ENCODE peak calls at places on chromosomes 16 and 17, in five cellular contexts. Q is GM12878, F is K562, K is HepG2, Z is H1. H is an unnamed sample.

GRCh38 chr16:87490091-87490798 is 2.6 kb downstream of the ZCCHC14 start:
- DNase-seq in Z (no peak), F (no peak), Q (no peak), K (no peak), H (no peak)

GRCh38 chr16:28989363-28989762 is 4.5 kb downstream of the LAT start:
- DNase-seq in K (no peak), F (no peak), Q (no peak), Z (no peak), H (no peak)

GRCh38 chr17:7840441-7840840 is 6.4 kb downstream of the KDM6B start:
- DNase-seq in K (no peak), F (no peak), Z (no peak), Q (no peak), H (no peak)

GRCh38 chr17:18156976-18157280 is 26.7 kb upstream of the ALKBH5 start:
- DNase-seq in Q (no peak), F (no peak), K (no peak), Z (no peak), H (no peak)

GRCh38 chr17:31537558-31537957 is 146.1 kb downstream of the RAB11FIP4 start:
- DNase-seq in K (no peak), Q (no peak), F (no peak), Z (no peak), H (no peak)

GRCh38 chr16:49489686-49490320 is 116.2 kb downstream of the C16orf78 start:
- DNase-seq in F (no peak), Z (no peak), K (no peak), Q (no peak), H (no peak)

GRCh38 chr16:3640632-3641501 is 13.6 kb upstream of the DNASE1 start:
- DNase-seq in Q (no peak), K (no peak), Z (no peak), F (peak), H (peak)

GRCh38 chr16:30697264-30698138 is 1.5 kb upstream of the SRCAP start:
- DNase-seq in Q (no peak), K (no peak), Z (peak), F (peak), H (no peak)

GRCh38 chr17:7173687-7174602 is 5.2 kb downstream of the ASGR1 start:
- DNase-seq in Z (peak), Q (no peak), K (no peak), F (no peak), H (peak)

GRCh38 chr17:72850410-72850809 is 242.1 kb downstream of the SLC39A11 start:
- DNase-seq in Z (no peak), K (no peak), F (no peak), Q (no peak), H (no peak)

GRCh38 chr17:2087597-2088211 is 32.8 kb downstream of the HIC1 start:
- DNase-seq in Z (no peak), K (no peak), F (peak), Q (peak), H (no peak)

GRCh38 chr17:40014375-40014980 is 762 bp upstream of the CSF3 start:
- DNase-seq in F (no peak), Z (no peak), Q (no peak), K (peak), H (no peak)

GRCh38 chr17:28734712-28735241 is 6.2 kb downstream of the NEK8 start:
- DNase-seq in F (no peak), K (no peak), Q (no peak), Z (no peak), H (no peak)

GRCh38 chr17:47099451-47099986 is 89.6 kb downstream of the CDC27 start:
- DNase-seq in K (no peak), Z (no peak), F (no peak), Q (no peak), H (no peak)

GRCh38 chr17:43734376-43734775 is 24.2 kb downstream of the SOST start:
- DNase-seq in F (no peak), Z (no peak), Q (no peak), K (no peak), H (no peak)

GRCh38 chr17:60631119-60631518 is 31.1 kb downstream of the PPM1D start:
- DNase-seq in Q (no peak), K (no peak), F (no peak), Z (no peak), H (no peak)

GRCh38 chr16:81544261-81544660 is 99.7 kb downstream of the CMIP start:
- DNase-seq in Z (no peak), K (no peak), Q (no peak), F (no peak), H (no peak)

GRCh38 chr16:19375561-19376158 is 42.0 kb upstream of the TMC5 start:
- DNase-seq in Z (peak), K (peak), Q (peak), F (peak), H (peak)

GRCh38 chr17:38751803-38752118 is 780 bp upstream of the PSMB3 start:
- DNase-seq in Q (peak), K (peak), Z (no peak), F (peak), H (peak)

GRCh38 chr17:73855933-73856332 is 211.7 kb upstream of the SDK2 start:
- DNase-seq in F (no peak), K (no peak), Z (no peak), Q (no peak), H (no peak)

GRCh38 chr17:35082073-35082657 is 18.7 kb upstream of the RFFL start:
- DNase-seq in F (no peak), K (peak), Q (no peak), Z (no peak), H (no peak)

GRCh38 chr17:56678249-56679144 is 85.0 kb downstream of the NOG start:
- DNase-seq in F (no peak), Q (no peak), K (no peak), Z (no peak), H (peak)

GRCh38 chr16:57797526-57798266 is 4.6 kb downstream of the KIFC3 start:
- DNase-seq in Q (no peak), K (peak), Z (no peak), F (no peak), H (peak)

GRCh38 chr16:67637625-67638024 is 7.3 kb upstream of the CARMIL2 start:
- DNase-seq in K (no peak), Q (no peak), Z (no peak), F (no peak), H (no peak)

GRCh38 chr17:40903129-40903847 is 18.2 kb upstream of the KRT20 start:
- DNase-seq in F (peak), K (peak), Z (no peak), Q (no peak), H (no peak)

GRCh38 chr17:40582328-40582901 is 17.1 kb upstream of the CCR7 start:
- DNase-seq in K (no peak), Z (no peak), Q (peak), F (no peak), H (no peak)

GRCh38 chr17:340074-340473 is 12.5 kb downstream of the RPH3AL start:
- DNase-seq in Z (no peak), Q (no peak), F (no peak), K (no peak), H (no peak)

GRCh38 chr17:55086635-55087058 is 118.1 kb downstream of the STXBP4 start:
- DNase-seq in Q (no peak), Z (no peak), F (peak), K (no peak), H (no peak)

GRCh38 chr17:8212312-8213180 is 2.2 kb upstream of the AURKB start:
- DNase-seq in K (peak), Q (no peak), F (no peak), Z (no peak), H (no peak)

GRCh38 chr17:55266051-55266957 is 1.5 kb downstream of the HLF start:
- DNase-seq in K (peak), F (no peak), Z (no peak), Q (no peak), H (peak)

DNA sequence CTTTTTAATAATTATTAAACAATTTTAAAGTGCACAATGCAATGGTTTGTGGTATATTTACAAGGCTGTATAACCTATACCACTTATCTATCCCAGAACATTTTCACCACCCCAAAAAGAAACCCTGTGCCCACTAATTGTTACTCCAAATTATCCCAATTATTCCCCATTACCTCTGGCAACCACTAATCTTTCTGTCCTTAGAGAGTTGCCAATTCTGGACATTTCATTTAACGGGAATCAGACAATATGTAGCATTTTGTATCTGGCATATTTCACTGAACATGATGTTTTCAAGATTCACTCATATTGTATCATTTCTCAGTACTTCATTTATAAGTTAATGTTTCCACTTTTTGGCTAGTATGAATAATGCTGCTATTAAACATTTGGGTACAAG is 103.1 kb upstream of the NACA2 start:
- DNase-seq in K (no peak), Z (no peak), Q (no peak), F (no peak), H (no peak)
- TF ChIP-seq ATF2 in K (no peak), Z (no peak), Q (no peak), F (no peak), H (no peak)

GRCh38 chr17:64278614-64279013 is 15.6 kb upstream of the TEX2 start:
- DNase-seq in F (no peak), K (no peak), Z (no peak), Q (no peak), H (no peak)
- TF ChIP-seq ATF2 in F (no peak), K (no peak), Z (no peak), Q (no peak), H (no peak)

GRCh38 chr16:54444851-54445523 is 158.4 kb upstream of the IRX3 start:
- DNase-seq in Q (no peak), Z (no peak), F (no peak), K (no peak), H (no peak)

GRCh38 chr16:54443352-54443751 is 156.8 kb upstream of the IRX3 start:
- DNase-seq in Q (no peak), K (no peak), Z (no peak), F (no peak), H (no peak)

GRCh38 chr16:54443839-54444238 is 157.3 kb upstream of the IRX3 start:
- DNase-seq in Q (no peak), F (no peak), K (no peak), Z (no peak), H (no peak)

GRCh38 chr16:54446639-54447038 is 160.1 kb upstream of the IRX3 start:
- DNase-seq in Z (no peak), K (no peak), Q (no peak), F (no peak), H (no peak)

DNA sequence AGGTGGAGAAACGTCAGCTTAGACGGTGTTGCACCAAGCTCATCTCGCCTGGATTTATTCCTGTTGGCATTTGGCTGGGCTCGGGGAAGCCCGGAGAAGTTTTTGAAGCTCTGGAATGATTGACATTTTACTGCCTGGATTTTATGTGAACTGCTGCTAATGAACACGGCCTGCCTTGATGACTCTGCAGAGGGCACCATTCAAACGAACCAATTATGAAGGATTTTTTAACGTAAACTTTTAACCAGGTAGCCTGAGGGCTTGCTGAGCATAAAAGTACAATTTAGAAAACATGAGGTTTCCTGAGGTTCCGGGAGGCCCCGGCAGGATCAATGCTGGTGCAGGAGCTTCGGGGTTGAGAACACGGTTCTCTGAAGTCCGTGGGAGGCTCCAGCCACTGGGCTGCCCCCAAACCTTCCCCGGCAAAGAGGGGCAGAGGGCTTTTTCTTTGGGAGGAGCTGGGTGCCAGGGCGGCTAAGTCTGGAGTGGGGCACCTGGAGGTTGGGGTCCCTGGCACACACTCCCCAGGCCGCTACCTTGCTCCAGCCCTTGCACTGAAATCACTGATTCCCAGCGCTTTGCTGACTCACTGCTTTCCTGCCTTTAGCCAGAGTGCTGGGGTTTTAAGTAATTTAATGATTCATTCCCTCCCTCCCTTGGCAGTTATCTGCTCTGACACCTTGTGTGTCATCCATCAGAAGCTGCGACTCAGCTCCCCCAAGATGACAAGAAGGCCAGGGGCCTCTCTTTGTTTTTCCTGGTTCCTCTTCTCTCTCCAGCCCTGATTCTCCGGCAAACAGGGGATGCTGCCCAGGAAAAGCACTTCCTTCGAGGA is 161.2 kb upstream of the IRX3 start:
- DNase-seq in K (no peak), F (peak), Q (no peak), Z (no peak), H (no peak)
- TF ChIP-seq ATF2 in K (no peak), F (no peak), Q (no peak), Z (no peak), H (no peak)

DNA sequence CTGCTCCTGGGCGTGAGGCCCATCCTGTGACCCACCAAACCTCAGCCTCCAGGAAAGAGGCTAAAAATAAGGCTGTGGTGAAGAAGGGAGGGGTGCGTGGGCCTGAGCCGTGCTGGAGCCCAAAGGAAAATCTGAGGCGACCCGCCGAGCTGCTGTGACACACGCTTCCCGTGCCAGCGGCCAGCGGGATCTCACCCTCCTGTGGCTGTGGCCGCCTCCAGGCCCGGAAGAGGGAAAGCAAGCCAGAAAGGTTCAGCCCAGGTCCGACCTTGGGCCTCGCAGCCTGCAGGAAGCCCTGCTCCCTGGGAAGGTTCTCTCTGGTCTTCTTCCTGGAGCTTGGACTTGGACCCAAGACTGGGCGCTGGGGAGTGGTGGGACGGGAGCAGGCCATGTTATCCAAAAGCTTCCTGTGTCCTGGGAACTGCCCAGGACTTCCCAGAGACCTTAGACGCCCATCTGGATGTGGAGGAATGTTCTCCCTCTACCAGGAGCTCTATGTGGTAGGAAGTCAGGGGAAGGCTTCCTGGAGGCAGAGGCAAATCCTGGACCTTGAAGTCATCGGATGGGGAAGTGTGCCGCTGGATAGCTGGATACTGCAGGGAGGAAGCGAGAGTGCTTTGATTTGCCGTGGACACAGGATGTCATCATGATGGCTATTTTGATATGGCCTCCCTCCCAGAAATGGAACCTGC is 11.4 kb downstream of the SPNS2 start:
- DNase-seq in Q (no peak), K (no peak), Z (no peak), F (no peak), H (no peak)
- TF ChIP-seq ATF2 in Q (no peak), K (no peak), Z (no peak), F (no peak), H (no peak)

GRCh38 chr16:48430890-48431289 is 45.7 kb upstream of the SIAH1 start:
- DNase-seq in Q (peak), Z (no peak), F (no peak), K (no peak), H (no peak)
- TF ChIP-seq ATF2 in Q (no peak), Z (no peak), F (no peak), K (no peak), H (no peak)

GRCh38 chr16:13873835-13874438 is 46.0 kb upstream of the ERCC4 start:
- DNase-seq in Q (no peak), K (peak), F (peak), Z (no peak), H (peak)
- TF ChIP-seq ATF2 in Q (no peak), K (no peak), F (no peak), Z (no peak), H (no peak)

GRCh38 chr17:81998719-81999438 is 21.4 kb downstream of the ASPSCR1 start:
- DNase-seq in Z (no peak), K (no peak), F (no peak), Q (no peak), H (no peak)
- TF ChIP-seq ATF2 in Z (no peak), K (peak), F (no peak), Q (no peak), H (no peak)

GRCh38 chr17:77833769-77834168 is 124.7 kb upstream of the TNRC6C start:
- DNase-seq in K (no peak), Z (no peak), F (no peak), Q (peak), H (no peak)

GRCh38 chr17:77831497-77832179 is 126.9 kb upstream of the TNRC6C start:
- DNase-seq in F (no peak), Z (no peak), K (no peak), Q (no peak), H (no peak)

GRCh38 chr17:77832180-77832560 is 126.3 kb upstream of the TNRC6C start:
- DNase-seq in Z (no peak), Q (no peak), K (no peak), F (no peak), H (no peak)

GRCh38 chr17:77836557-77837041 is 121.9 kb upstream of the TNRC6C start:
- DNase-seq in Q (no peak), K (no peak), F (no peak), Z (no peak), H (no peak)

GRCh38 chr17:77834170-77835115 is 124.1 kb upstream of the TNRC6C start:
- DNase-seq in Q (peak), Z (no peak), K (peak), F (peak), H (no peak)
- TF ChIP-seq ATF2 in Q (no peak), Z (no peak), K (no peak), F (no peak), H (no peak)

H was measured in WTC11.